ENCODE peak calls at places on chromosomes 6 and 20, in seven cellular contexts. J, W, A, S, Y, E and K are unnamed samples. For H3K4me1, the result is how much of the 10 kb centered on the place peaks cover.

GRCh38 chr6:14682821-14683220 is 563.0 kb upstream of the JARID2 start:
- DNase-seq in J (no peak), W (no peak), A (no peak), S (no peak), Y (no peak), E (no peak), K (no peak)

GRCh38 chr20:11585752-11586352 is 331.8 kb upstream of the BTBD3 start:
- DNase-seq in J (peak), W (no peak), A (no peak), S (peak), Y (no peak), E (no peak), K (no peak)

GRCh38 chr6:107554918-107555317 is 65.0 kb downstream of the SOBP start:
- DNase-seq in J (no peak), W (no peak), A (no peak), S (no peak), Y (no peak), E (no peak), K (no peak)

GRCh38 chr6:5898563-5898962 is 108.2 kb downstream of the NRN1 start:
- DNase-seq in J (no peak), W (peak), A (no peak), S (no peak), Y (no peak), E (no peak), K (no peak)

GRCh38 chr20:60883517-60883916 is 368.5 kb upstream of the CDH4 start:
- DNase-seq in J (no peak), W (no peak), A (no peak), S (no peak), Y (no peak), E (no peak), K (no peak)

GRCh38 chr20:11965602-11966001 is 47.9 kb downstream of the BTBD3 start:
- DNase-seq in J (no peak), W (no peak), A (no peak), S (no peak), Y (no peak), E (no peak), K (no peak)

GRCh38 chr6:156107514-156108150 is 652.0 kb upstream of the NOX3 start:
- DNase-seq in J (no peak), W (no peak), A (no peak), S (no peak), Y (no peak), E (no peak), K (no peak)

GRCh38 chr6:29887330-29887818 is 55.0 kb upstream of the HLA-A start:
- DNase-seq in J (peak), W (no peak), A (no peak), S (no peak), Y (no peak), E (no peak), K (no peak)

GRCh38 chr6:167571550-167571949 is 246.7 kb downstream of the TTLL2 start:
- DNase-seq in J (no peak), W (no peak), A (no peak), S (no peak), Y (no peak), E (no peak), K (no peak)

GRCh38 chr20:64113796-64114355 is 6.5 kb upstream of the NPBWR2 start:
- DNase-seq in J (no peak), W (peak), A (no peak), S (no peak), Y (no peak), E (no peak), K (no peak)

GRCh38 chr20:1171461-1172093 is 13.2 kb downstream of the TMEM74B start:
- DNase-seq in J (no peak), W (no peak), A (no peak), S (peak), Y (peak), E (no peak), K (no peak)

GRCh38 chr6:151240861-151241642 is 1.3 kb downstream of the AKAP12 start:
- DNase-seq in J (no peak), W (peak), A (no peak), S (no peak), Y (no peak), E (no peak), K (no peak)

GRCh38 chr6:30411515-30412207 is 66.7 kb downstream of the RPP21 start:
- DNase-seq in J (peak), W (no peak), A (peak), S (peak), Y (peak), E (no peak), K (peak)

GRCh38 chr20:58850693-58851174 is at the start of gene GNAS-AS1:
- DNase-seq in J (no peak), W (peak), A (peak), S (no peak), Y (peak), E (peak), K (no peak)

GRCh38 chr6:53349209-53349693 is 501 bp upstream of the ELOVL5 start:
- DNase-seq in J (no peak), W (no peak), A (no peak), S (no peak), Y (no peak), E (no peak), K (no peak)

GRCh38 chr6:23526519-23526918 is 599.5 kb upstream of the NRSN1 start:
- DNase-seq in J (no peak), W (no peak), A (no peak), S (no peak), Y (no peak), E (no peak), K (no peak)
- TF ChIP-seq SIN3A in J (no peak), W (no peak), A (no peak), S (no peak), Y (no peak), E (no peak), K (no peak)

GRCh38 chr6:1066449-1066848 is 245.4 kb upstream of the FOXQ1 start:
- DNase-seq in J (no peak), W (no peak), A (no peak), S (no peak), Y (no peak), E (no peak), K (no peak)

GRCh38 chr6:1068905-1069304 is 243.0 kb upstream of the FOXQ1 start:
- DNase-seq in J (no peak), W (no peak), A (no peak), S (no peak), Y (no peak), E (no peak), K (no peak)

GRCh38 chr6:1067346-1067745 is 244.6 kb upstream of the FOXQ1 start:
- DNase-seq in J (no peak), W (no peak), A (no peak), S (peak), Y (no peak), E (no peak), K (no peak)

GRCh38 chr6:1070085-1070521 is 241.8 kb upstream of the FOXQ1 start:
- DNase-seq in J (no peak), W (no peak), A (no peak), S (no peak), Y (peak), E (no peak), K (no peak)

DNA sequence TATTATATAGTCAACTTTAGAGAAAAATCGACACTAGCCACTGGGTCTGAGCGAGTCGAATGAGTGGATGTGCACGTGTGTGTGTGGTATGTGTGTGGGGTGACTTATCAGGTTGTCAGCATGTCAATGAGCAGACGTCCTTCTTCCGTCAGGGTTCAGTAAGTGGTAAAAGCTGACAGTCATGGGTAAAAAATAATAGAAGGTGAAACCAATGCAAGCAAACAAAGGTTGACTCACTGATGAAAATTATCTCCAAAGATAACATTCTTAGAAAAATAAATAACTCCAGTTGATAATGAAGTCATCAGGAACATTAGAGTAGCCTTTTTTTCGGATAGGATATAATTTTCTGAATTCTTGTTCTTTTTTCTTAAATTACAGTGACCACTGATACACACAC is 243.8 kb upstream of the FOXQ1 start:
- DNase-seq in J (no peak), W (no peak), A (no peak), S (peak), Y (no peak), E (no peak), K (no peak)
- H3K4me1 ChIP-seq in J (under half), W (under half), A (under half), S (under half), Y (under half), E (under half), K (under half)

GRCh38 chr20:6515261-6515660 is 252.2 kb upstream of the BMP2 start:
- DNase-seq in J (no peak), W (no peak), A (no peak), S (no peak), Y (no peak), E (no peak), K (no peak)

GRCh38 chr20:6513586-6513985 is 253.9 kb upstream of the BMP2 start:
- DNase-seq in J (no peak), W (no peak), A (no peak), S (no peak), Y (no peak), E (no peak), K (no peak)

GRCh38 chr20:6524305-6524704 is 243.2 kb upstream of the BMP2 start:
- DNase-seq in J (no peak), W (no peak), A (no peak), S (no peak), Y (no peak), E (no peak), K (no peak)

DNA sequence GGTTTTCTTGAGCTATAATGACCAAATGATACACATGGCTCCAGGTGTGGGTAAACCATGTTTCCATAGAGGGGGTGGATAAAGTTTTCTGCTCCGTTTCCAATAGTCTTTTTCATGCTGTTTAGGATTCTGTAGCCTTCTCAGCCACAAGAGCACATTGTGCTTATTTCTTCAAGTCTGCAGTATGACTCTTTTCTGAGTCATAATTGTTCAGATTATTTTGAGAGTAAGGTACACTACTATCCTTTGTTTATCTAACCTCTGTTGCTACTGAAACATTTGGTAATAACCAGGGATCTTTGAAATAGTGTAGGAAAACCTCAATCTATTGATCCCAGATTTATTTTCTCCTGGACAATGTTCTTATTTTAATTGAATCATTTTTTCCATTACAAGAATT is 247.9 kb upstream of the BMP2 start:
- DNase-seq in J (no peak), W (no peak), A (no peak), S (no peak), Y (no peak), E (no peak), K (no peak)
- TF ChIP-seq SIN3A in J (no peak), W (no peak), A (no peak), S (no peak), Y (no peak), E (no peak), K (no peak)

GRCh38 chr6:149331871-149332270 is 14.4 kb downstream of the TAB2 start:
- DNase-seq in J (no peak), W (no peak), A (no peak), S (no peak), Y (no peak), E (no peak), K (no peak)

GRCh38 chr6:149328083-149328482 is 10.6 kb downstream of the TAB2 start:
- DNase-seq in J (no peak), W (no peak), A (no peak), S (no peak), Y (no peak), E (no peak), K (no peak)

GRCh38 chr6:149331043-149331807 is 13.7 kb downstream of the TAB2 start:
- DNase-seq in J (no peak), W (no peak), A (no peak), S (no peak), Y (no peak), E (no peak), K (no peak)

GRCh38 chr6:149329529-149329928 is 12.0 kb downstream of the TAB2 start:
- DNase-seq in J (no peak), W (no peak), A (no peak), S (no peak), Y (no peak), E (no peak), K (no peak)

DNA sequence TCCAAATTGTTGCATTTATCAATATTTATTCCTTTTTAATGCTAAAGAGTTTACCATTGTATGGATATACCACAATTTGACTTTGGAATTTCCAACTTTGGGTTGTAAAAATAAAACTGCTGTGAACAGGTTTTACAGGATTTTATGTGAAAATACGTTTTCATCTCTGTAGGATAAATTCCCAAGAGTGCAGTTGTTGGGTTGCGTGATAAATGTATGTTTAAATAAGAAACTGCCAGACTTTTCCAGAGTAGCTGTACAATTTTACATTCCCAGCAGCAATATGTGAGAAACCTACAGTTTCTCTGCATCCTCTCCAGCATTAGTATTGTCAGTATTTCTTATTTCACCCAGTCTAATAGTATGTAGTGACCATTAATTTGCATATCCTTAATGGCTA is 12.6 kb downstream of the TAB2 start:
- DNase-seq in J (no peak), W (no peak), A (no peak), S (no peak), Y (no peak), E (no peak), K (no peak)
- H3K4me1 ChIP-seq in J (under half), W (under half), A (under half), S (half or more), Y (under half), E (under half), K (under half)

GRCh38 chr20:48721324-48722001 is 106.3 kb downstream of the PREX1 start:
- DNase-seq in J (no peak), W (no peak), A (no peak), S (no peak), Y (no peak), E (no peak), K (no peak)

GRCh38 chr20:48724891-48725588 is 102.8 kb downstream of the PREX1 start:
- DNase-seq in J (no peak), W (no peak), A (no peak), S (no peak), Y (no peak), E (no peak), K (no peak)

GRCh38 chr20:48723308-48724264 is 104.2 kb downstream of the PREX1 start:
- DNase-seq in J (no peak), W (no peak), A (no peak), S (peak), Y (no peak), E (no peak), K (no peak)

GRCh38 chr20:48722002-48722731 is 105.6 kb downstream of the PREX1 start:
- DNase-seq in J (no peak), W (no peak), A (no peak), S (no peak), Y (peak), E (no peak), K (no peak)

GRCh38 chr20:48722737-48723191 is 105.0 kb downstream of the PREX1 start:
- DNase-seq in J (no peak), W (no peak), A (no peak), S (peak), Y (no peak), E (no peak), K (no peak)
- TF ChIP-seq SIN3A in J (no peak), W (no peak), A (no peak), S (no peak), Y (no peak), E (no peak), K (no peak)

DNA sequence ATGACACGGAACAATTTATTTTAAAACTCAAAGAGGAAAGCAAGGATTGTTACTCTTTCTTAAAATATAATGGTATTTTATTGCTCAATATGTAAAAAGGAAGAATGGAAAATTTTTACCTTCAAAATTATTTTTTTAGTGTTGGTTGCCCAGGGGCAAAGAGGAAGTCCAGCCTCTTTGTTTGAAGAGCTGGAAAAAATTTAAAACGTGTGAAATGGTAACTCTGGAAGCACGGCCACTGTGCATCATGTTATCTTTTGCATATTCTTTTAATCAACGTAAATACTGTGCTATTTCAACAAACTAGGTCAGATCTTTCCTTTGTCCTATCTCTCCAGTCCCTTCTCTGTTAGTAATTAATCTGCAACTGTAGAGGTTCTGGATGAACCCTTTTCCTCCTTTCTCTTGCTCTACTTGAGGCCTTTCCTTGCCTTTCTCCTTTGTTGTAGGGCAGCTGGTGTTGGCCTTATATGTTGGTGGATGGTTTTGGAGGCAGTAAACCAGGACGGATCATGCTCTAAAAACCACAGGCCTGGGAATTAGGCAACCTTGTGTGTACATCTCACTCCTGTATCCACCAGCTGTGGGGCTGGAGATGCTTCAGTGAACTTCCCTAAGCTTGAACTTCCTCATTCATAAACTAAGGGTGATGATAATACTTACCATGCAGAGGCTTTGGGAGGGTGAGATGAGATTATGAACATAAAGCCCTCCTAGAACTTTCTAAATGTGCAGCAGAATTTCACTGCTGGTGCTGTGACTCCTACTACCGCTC is 143.3 kb downstream of the PRL start:
- DNase-seq in J (no peak), W (no peak), A (no peak), S (no peak), Y (no peak), E (no peak), K (no peak)
- H3K4me1 ChIP-seq in J (under half), W (under half), A (under half), S (under half), Y (under half), E (under half), K (under half)